ENCODE peak calls at places on chromosomes 7 and 10, in six cellular contexts. One of them, this sample, is unnamed. For H3K4me1, the result is how much of the 10 kb centered on the place peaks cover.

GRCh38 chr7:5567810-5568209 is 144.2 kb upstream of the TNRC18 start:
- DNase-seq in spleen: no peak
- DNase-seq in fibroblast of lung: no peak
- DNase-seq in effector memory CD4-positive, alpha-beta T cell: no peak
- DNase-seq in right cardiac atrium: no peak
- DNase-seq in right lobe of liver: no peak
- DNase-seq in this sample: no peak

GRCh38 chr7:22900101-22900500 is 77.5 kb upstream of the TOMM7 start:
- DNase-seq in fibroblast of lung: no peak
- DNase-seq in right lobe of liver: no peak
- DNase-seq in effector memory CD4-positive, alpha-beta T cell: no peak
- DNase-seq in right cardiac atrium: no peak
- DNase-seq in spleen: no peak
- DNase-seq in this sample: no peak

GRCh38 chr7:96161897-96162296 is 160.0 kb downstream of the SLC25A13 start:
- DNase-seq in right cardiac atrium: no peak
- DNase-seq in right lobe of liver: no peak
- DNase-seq in effector memory CD4-positive, alpha-beta T cell: no peak
- DNase-seq in fibroblast of lung: no peak
- DNase-seq in spleen: no peak
- DNase-seq in this sample: no peak

GRCh38 chr10:114026189-114027040 is 17.3 kb upstream of the ADRB1 start:
- DNase-seq in right cardiac atrium: no peak
- DNase-seq in effector memory CD4-positive, alpha-beta T cell: no peak
- DNase-seq in spleen: no peak
- DNase-seq in right lobe of liver: no peak
- DNase-seq in fibroblast of lung: peak
- DNase-seq in this sample: no peak

GRCh38 chr7:101870361-101871062 is 53.1 kb downstream of the CUX1 start:
- DNase-seq in right lobe of liver: no peak
- DNase-seq in fibroblast of lung: peak
- DNase-seq in spleen: no peak
- DNase-seq in effector memory CD4-positive, alpha-beta T cell: no peak
- DNase-seq in right cardiac atrium: no peak
- DNase-seq in this sample: no peak

GRCh38 chr7:96605045-96605716 is 104.5 kb downstream of the SEM1 start:
- DNase-seq in fibroblast of lung: no peak
- DNase-seq in right cardiac atrium: no peak
- DNase-seq in effector memory CD4-positive, alpha-beta T cell: no peak
- DNase-seq in right lobe of liver: no peak
- DNase-seq in spleen: no peak
- DNase-seq in this sample: no peak

GRCh38 chr7:50864694-50865093 is 82.0 kb upstream of the GRB10 start:
- DNase-seq in right cardiac atrium: no peak
- DNase-seq in fibroblast of lung: no peak
- DNase-seq in effector memory CD4-positive, alpha-beta T cell: no peak
- DNase-seq in right lobe of liver: no peak
- DNase-seq in spleen: no peak
- DNase-seq in this sample: no peak

GRCh38 chr10:97529685-97530465 is 31.2 kb downstream of the UBTD1 start:
- DNase-seq in effector memory CD4-positive, alpha-beta T cell: no peak
- DNase-seq in right cardiac atrium: no peak
- DNase-seq in fibroblast of lung: no peak
- DNase-seq in right lobe of liver: no peak
- DNase-seq in spleen: no peak
- DNase-seq in this sample: no peak

GRCh38 chr7:30804078-30804661 is 33.0 kb downstream of the MINDY4 start:
- DNase-seq in effector memory CD4-positive, alpha-beta T cell: no peak
- DNase-seq in fibroblast of lung: peak
- DNase-seq in right cardiac atrium: no peak
- DNase-seq in spleen: no peak
- DNase-seq in right lobe of liver: no peak
- DNase-seq in this sample: no peak

GRCh38 chr10:11553773-11554381 is 57.6 kb downstream of the USP6NL start:
- DNase-seq in effector memory CD4-positive, alpha-beta T cell: no peak
- DNase-seq in right cardiac atrium: no peak
- DNase-seq in fibroblast of lung: no peak
- DNase-seq in spleen: no peak
- DNase-seq in right lobe of liver: no peak
- DNase-seq in this sample: no peak

GRCh38 chr7:106915407-106915806 is 50.3 kb downstream of the PIK3CG start:
- DNase-seq in spleen: no peak
- DNase-seq in right lobe of liver: no peak
- DNase-seq in fibroblast of lung: no peak
- DNase-seq in right cardiac atrium: no peak
- DNase-seq in effector memory CD4-positive, alpha-beta T cell: no peak
- DNase-seq in this sample: no peak

GRCh38 chr10:12741255-12741915 is 260.1 kb downstream of the CCDC3 start:
- DNase-seq in fibroblast of lung: no peak
- DNase-seq in effector memory CD4-positive, alpha-beta T cell: no peak
- DNase-seq in right lobe of liver: no peak
- DNase-seq in right cardiac atrium: peak
- DNase-seq in spleen: no peak
- DNase-seq in this sample: peak

GRCh38 chr7:48139461-48139860 is 31.8 kb upstream of the ABCA13 start:
- DNase-seq in spleen: no peak
- DNase-seq in fibroblast of lung: peak
- DNase-seq in right lobe of liver: no peak
- DNase-seq in effector memory CD4-positive, alpha-beta T cell: no peak
- DNase-seq in right cardiac atrium: no peak
- DNase-seq in this sample: no peak

GRCh38 chr10:67815571-67816059 is 22.4 kb downstream of the DNAJC12 start:
- DNase-seq in fibroblast of lung: peak
- DNase-seq in effector memory CD4-positive, alpha-beta T cell: no peak
- DNase-seq in spleen: no peak
- DNase-seq in right cardiac atrium: no peak
- DNase-seq in right lobe of liver: no peak
- DNase-seq in this sample: no peak

GRCh38 chr10:25778646-25779045 is 155.4 kb upstream of the MYO3A start:
- DNase-seq in fibroblast of lung: no peak
- DNase-seq in effector memory CD4-positive, alpha-beta T cell: no peak
- DNase-seq in spleen: no peak
- DNase-seq in right cardiac atrium: no peak
- DNase-seq in right lobe of liver: no peak
- DNase-seq in this sample: no peak

GRCh38 chr10:73773152-73773879 is 8.5 kb upstream of the CHCHD1 start:
- DNase-seq in fibroblast of lung: no peak
- DNase-seq in effector memory CD4-positive, alpha-beta T cell: no peak
- DNase-seq in right lobe of liver: no peak
- DNase-seq in spleen: no peak
- DNase-seq in right cardiac atrium: no peak
- DNase-seq in this sample: no peak

GRCh38 chr7:44044315-44045225 is at the start of gene DBNL:
- DNase-seq in spleen: peak
- DNase-seq in right lobe of liver: peak
- DNase-seq in fibroblast of lung: peak
- DNase-seq in right cardiac atrium: peak
- DNase-seq in effector memory CD4-positive, alpha-beta T cell: peak
- DNase-seq in this sample: peak

GRCh38 chr7:112770051-112770450 is 20.1 kb downstream of the TMEM168 start:
- DNase-seq in right lobe of liver: no peak
- DNase-seq in spleen: no peak
- DNase-seq in fibroblast of lung: peak
- DNase-seq in right cardiac atrium: no peak
- DNase-seq in effector memory CD4-positive, alpha-beta T cell: no peak
- DNase-seq in this sample: no peak

GRCh38 chr10:123117644-123118409 is 17.9 kb upstream of the HMX3 start:
- DNase-seq in spleen: no peak
- DNase-seq in effector memory CD4-positive, alpha-beta T cell: no peak
- DNase-seq in right cardiac atrium: no peak
- DNase-seq in right lobe of liver: no peak
- DNase-seq in fibroblast of lung: no peak
- DNase-seq in this sample: no peak

GRCh38 chr10:34479520-34480179 is 335.4 kb downstream of the PARD3 start:
- DNase-seq in right cardiac atrium: no peak
- DNase-seq in fibroblast of lung: no peak
- DNase-seq in effector memory CD4-positive, alpha-beta T cell: no peak
- DNase-seq in right lobe of liver: peak
- DNase-seq in spleen: no peak
- DNase-seq in this sample: no peak

GRCh38 chr7:90298145-90299038 is 22.7 kb downstream of the FAM237B start:
- DNase-seq in fibroblast of lung: peak
- DNase-seq in effector memory CD4-positive, alpha-beta T cell: no peak
- DNase-seq in right cardiac atrium: no peak
- DNase-seq in right lobe of liver: no peak
- DNase-seq in spleen: no peak
- DNase-seq in this sample: no peak

GRCh38 chr10:5355762-5356478 is 8.8 kb upstream of the UCN3 start:
- DNase-seq in right lobe of liver: no peak
- DNase-seq in fibroblast of lung: no peak
- DNase-seq in spleen: no peak
- DNase-seq in effector memory CD4-positive, alpha-beta T cell: no peak
- DNase-seq in right cardiac atrium: no peak
- DNase-seq in this sample: no peak

GRCh38 chr10:44063686-44064085 is 321.2 kb downstream of the CXCL12 start:
- DNase-seq in spleen: no peak
- DNase-seq in effector memory CD4-positive, alpha-beta T cell: no peak
- DNase-seq in right cardiac atrium: no peak
- DNase-seq in right lobe of liver: no peak
- DNase-seq in fibroblast of lung: no peak
- DNase-seq in this sample: no peak

GRCh38 chr7:80053098-80053497 is 81.5 kb upstream of the GNAI1 start:
- DNase-seq in effector memory CD4-positive, alpha-beta T cell: no peak
- DNase-seq in right lobe of liver: no peak
- DNase-seq in right cardiac atrium: no peak
- DNase-seq in spleen: no peak
- DNase-seq in fibroblast of lung: no peak
- DNase-seq in this sample: no peak

DNA sequence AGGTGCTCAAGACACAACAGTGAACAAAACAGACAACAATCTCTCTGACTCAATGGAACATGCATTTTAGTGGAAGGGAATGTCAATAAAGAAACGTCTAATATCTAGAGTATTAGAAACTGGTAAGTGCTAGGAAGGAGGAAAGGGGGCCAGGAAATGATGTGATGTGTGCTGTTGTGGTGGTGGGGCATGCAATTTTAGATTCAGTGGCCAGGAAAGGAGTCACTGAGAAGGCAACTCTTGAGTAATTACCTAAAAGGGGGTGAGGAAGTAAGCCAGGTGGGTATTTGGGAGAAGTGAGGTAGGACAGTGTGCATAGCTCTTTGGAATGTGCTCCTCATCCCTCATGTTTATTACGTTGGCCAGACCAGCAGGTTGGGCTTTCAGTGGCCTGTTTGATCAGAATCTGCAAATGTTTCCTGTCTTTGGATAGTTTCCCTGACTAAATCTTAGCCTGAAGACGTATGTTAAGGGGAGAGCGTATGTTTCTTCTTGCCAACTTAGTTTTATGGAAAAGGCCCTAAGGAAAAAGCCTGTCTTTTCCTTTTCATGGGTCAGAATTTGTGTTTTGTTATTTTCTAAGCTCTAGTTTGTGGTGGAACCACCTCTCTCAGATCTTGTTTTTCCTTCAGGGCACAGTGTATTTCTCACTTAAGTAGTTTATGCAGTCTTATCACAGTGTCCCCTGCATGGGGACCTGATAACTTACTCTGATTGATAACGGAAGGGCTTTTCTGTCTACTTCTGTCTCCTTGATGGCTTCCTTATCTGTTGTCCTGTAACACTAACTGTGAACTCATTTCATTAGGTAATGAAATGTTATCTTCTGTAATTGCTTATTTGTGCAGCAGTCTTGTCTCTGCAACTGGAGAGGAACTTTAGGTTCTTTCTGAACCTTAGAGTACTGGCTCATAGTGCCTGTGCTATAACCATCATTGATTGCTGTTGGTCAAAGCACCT is 203.7 kb downstream of the AUTS2 start:
- DNase-seq in fibroblast of lung: no peak
- DNase-seq in spleen: no peak
- DNase-seq in effector memory CD4-positive, alpha-beta T cell: no peak
- DNase-seq in right cardiac atrium: no peak
- DNase-seq in right lobe of liver: no peak
- DNase-seq in this sample: no peak
- H3K4me1 ChIP-seq in fibroblast of lung: under half
- H3K4me1 ChIP-seq in spleen: under half
- H3K4me1 ChIP-seq in effector memory CD4-positive, alpha-beta T cell: under half
- H3K4me1 ChIP-seq in right cardiac atrium: under half
- H3K4me1 ChIP-seq in right lobe of liver: under half
- H3K4me1 ChIP-seq in this sample: under half

GRCh38 chr10:53269482-53269881 is 496.9 kb upstream of the MBL2 start:
- DNase-seq in right lobe of liver: no peak
- DNase-seq in spleen: no peak
- DNase-seq in effector memory CD4-positive, alpha-beta T cell: no peak
- DNase-seq in fibroblast of lung: no peak
- DNase-seq in right cardiac atrium: no peak
- DNase-seq in this sample: no peak
- H3K4me1 ChIP-seq in right lobe of liver: under half
- H3K4me1 ChIP-seq in spleen: under half
- H3K4me1 ChIP-seq in effector memory CD4-positive, alpha-beta T cell: under half
- H3K4me1 ChIP-seq in fibroblast of lung: under half
- H3K4me1 ChIP-seq in right cardiac atrium: under half
- H3K4me1 ChIP-seq in this sample: under half

DNA sequence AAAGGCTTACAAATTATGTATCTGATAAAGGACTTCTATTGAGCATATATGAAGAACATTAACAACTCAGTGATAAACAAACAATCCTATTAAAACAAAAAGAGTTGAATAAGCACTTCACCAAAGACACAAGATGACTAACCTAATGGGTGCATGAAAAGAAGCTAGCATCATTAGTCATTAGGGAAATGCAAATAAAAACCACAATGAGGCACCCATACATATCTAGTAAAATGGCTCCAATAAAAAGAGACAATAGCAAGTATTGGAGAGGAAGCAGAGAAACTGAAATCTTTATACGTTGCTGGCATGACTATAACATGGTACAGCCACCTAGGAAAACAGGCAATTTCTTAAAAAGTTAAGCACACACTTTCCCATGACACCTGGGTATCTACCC is 77.6 kb upstream of the ZMIZ1 start:
- DNase-seq in spleen: no peak
- DNase-seq in effector memory CD4-positive, alpha-beta T cell: no peak
- DNase-seq in right lobe of liver: no peak
- DNase-seq in fibroblast of lung: peak
- DNase-seq in right cardiac atrium: no peak
- DNase-seq in this sample: no peak
- H3K4me1 ChIP-seq in spleen: under half
- H3K4me1 ChIP-seq in effector memory CD4-positive, alpha-beta T cell: under half
- H3K4me1 ChIP-seq in right lobe of liver: under half
- H3K4me1 ChIP-seq in fibroblast of lung: under half
- H3K4me1 ChIP-seq in right cardiac atrium: under half
- H3K4me1 ChIP-seq in this sample: under half

GRCh38 chr10:110529596-110530011 is 31.9 kb downstream of the DUSP5 start:
- DNase-seq in effector memory CD4-positive, alpha-beta T cell: peak
- DNase-seq in fibroblast of lung: no peak
- DNase-seq in spleen: no peak
- DNase-seq in right lobe of liver: peak
- DNase-seq in right cardiac atrium: no peak
- DNase-seq in this sample: no peak

GRCh38 chr10:110525349-110526260 is 27.9 kb downstream of the DUSP5 start:
- DNase-seq in spleen: no peak
- DNase-seq in fibroblast of lung: peak
- DNase-seq in right lobe of liver: peak
- DNase-seq in effector memory CD4-positive, alpha-beta T cell: no peak
- DNase-seq in right cardiac atrium: no peak
- DNase-seq in this sample: peak

GRCh38 chr10:110528224-110528997 is 30.7 kb downstream of the DUSP5 start:
- DNase-seq in right lobe of liver: peak
- DNase-seq in effector memory CD4-positive, alpha-beta T cell: no peak
- DNase-seq in fibroblast of lung: peak
- DNase-seq in spleen: no peak
- DNase-seq in right cardiac atrium: no peak
- DNase-seq in this sample: no peak

GRCh38 chr10:110530131-110530831 is 32.6 kb downstream of the DUSP5 start:
- DNase-seq in right lobe of liver: peak
- DNase-seq in fibroblast of lung: peak
- DNase-seq in spleen: peak
- DNase-seq in effector memory CD4-positive, alpha-beta T cell: no peak
- DNase-seq in right cardiac atrium: peak
- DNase-seq in this sample: peak

GRCh38 chr10:110527731-110528171 is 30.0 kb downstream of the DUSP5 start:
- DNase-seq in effector memory CD4-positive, alpha-beta T cell: no peak
- DNase-seq in right lobe of liver: peak
- DNase-seq in right cardiac atrium: no peak
- DNase-seq in spleen: no peak
- DNase-seq in fibroblast of lung: peak
- DNase-seq in this sample: no peak
- H3K4me1 ChIP-seq in effector memory CD4-positive, alpha-beta T cell: under half
- H3K4me1 ChIP-seq in right lobe of liver: under half
- H3K4me1 ChIP-seq in right cardiac atrium: under half
- H3K4me1 ChIP-seq in spleen: under half
- H3K4me1 ChIP-seq in fibroblast of lung: under half
- H3K4me1 ChIP-seq in this sample: under half